ENCODE peak calls at places on chromosomes 13 and 19, in five cellular contexts. N is stomach; Z is CD8-positive, alpha-beta memory T cell; R is left ventricle myocardium inferior; E is left lung. F is an unnamed sample.

GRCh38 chr19:33159893-33160292 is 28.0 kb downstream of the WDR88 start:
- DNase-seq in N (no peak), Z (no peak), R (no peak), E (no peak), F (peak; percentile 30)

GRCh38 chr13:21075303-21076264 is 14.2 kb upstream of the LATS2 start:
- DNase-seq in N (peak; percentile 34), Z (no peak), R (peak; percentile 53), E (peak; percentile 91), F (peak; percentile 85)

GRCh38 chr13:47893527-47893926 is 107.5 kb downstream of the SUCLA2 start:
- DNase-seq in N (no peak), Z (no peak), R (no peak), E (no peak), F (no peak)

GRCh38 chr19:31427857-31428256 is 78.6 kb upstream of the TSHZ3 start:
- DNase-seq in N (no peak), Z (no peak), R (no peak), E (no peak), F (no peak)

GRCh38 chr13:51635137-51635878 is 51.0 kb downstream of the WDFY2 start:
- DNase-seq in N (no peak), Z (no peak), R (no peak), E (no peak), F (no peak)

GRCh38 chr13:112730157-112730671 is 40.4 kb downstream of the ATP11A start:
- DNase-seq in N (peak; percentile 15), Z (no peak), R (peak; percentile 67), E (no peak), F (no peak)

GRCh38 chr19:44142014-44142523 is 715 bp downstream of the ZNF234 start:
- DNase-seq in N (no peak), Z (no peak), R (no peak), E (no peak), F (peak; percentile 45)

GRCh38 chr13:30963794-30964193 is 31.3 kb downstream of the TEX26 start:
- DNase-seq in N (peak; percentile 46), Z (no peak), R (no peak), E (no peak), F (peak; percentile 55)

GRCh38 chr13:97243915-97244820 is 22.0 kb downstream of the MBNL2 start:
- DNase-seq in N (no peak), Z (no peak), R (no peak), E (no peak), F (no peak)

GRCh38 chr19:52735734-52736133 is 890 bp upstream of the ZNF611 start:
- DNase-seq in N (peak; percentile 38), Z (no peak), R (peak; percentile 81), E (peak; percentile 88), F (peak; percentile 75)

GRCh38 chr13:23074054-23074805 is 106.5 kb upstream of the SGCG start:
- DNase-seq in N (no peak), Z (no peak), R (no peak), E (no peak), F (no peak)

GRCh38 chr13:23428183-23428528 is 5.3 kb downstream of the SACS start:
- DNase-seq in N (no peak), Z (no peak), R (no peak), E (no peak), F (no peak)

GRCh38 chr13:60282708-60283107 is 114.3 kb upstream of the TDRD3 start:
- DNase-seq in N (no peak), Z (no peak), R (no peak), E (no peak), F (no peak)

GRCh38 chr13:35763060-35763804 is 286.7 kb upstream of the MAB21L1 start:
- DNase-seq in N (no peak), Z (no peak), R (no peak), E (no peak), F (no peak)

GRCh38 chr13:85700909-85701308 is 98.3 kb downstream of the SLITRK6 start:
- DNase-seq in N (no peak), Z (no peak), R (no peak), E (no peak), F (no peak)

GRCh38 chr13:83215627-83216026 is 666.6 kb downstream of the SLITRK1 start:
- DNase-seq in N (no peak), Z (no peak), R (no peak), E (no peak), F (no peak)

GRCh38 chr19:12159773-12160414 is 3.0 kb upstream of the ZNF136 start:
- DNase-seq in N (no peak), Z (no peak), R (no peak), E (no peak), F (no peak)

GRCh38 chr13:46075811-46076210 is 23.3 kb upstream of the ZC3H13 start:
- DNase-seq in N (no peak), Z (no peak), R (no peak), E (no peak), F (no peak)

GRCh38 chr13:77515785-77516184 is 19.7 kb upstream of the SCEL start:
- DNase-seq in N (no peak), Z (no peak), R (no peak), E (no peak), F (no peak)

GRCh38 chr19:48292798-48293197 is 22.9 kb downstream of the ZNF114 start:
- DNase-seq in N (no peak), Z (no peak), R (no peak), E (no peak), F (no peak)

GRCh38 chr19:53868892-53869804 is 1.5 kb downstream of the MYADM start:
- DNase-seq in N (peak; percentile 90), Z (peak; percentile 91), R (peak; percentile 92), E (peak; percentile 97), F (peak; percentile 97)

GRCh38 chr13:60671386-60671785 is 274.4 kb downstream of the TDRD3 start:
- DNase-seq in N (no peak), Z (no peak), R (no peak), E (no peak), F (no peak)

GRCh38 chr19:3668331-3669133 is 31.7 kb downstream of the PIP5K1C start:
- DNase-seq in N (no peak), Z (no peak), R (no peak), E (no peak), F (no peak)

GRCh38 chr19:45323671-45324081 is 1.0 kb upstream of the CKM start:
- DNase-seq in N (peak; percentile 28), Z (no peak), R (peak; percentile 79), E (no peak), F (no peak)

GRCh38 chr19:16188521-16188920 is 3.3 kb downstream of the FAM32A start:
- DNase-seq in N (no peak), Z (no peak), R (no peak), E (no peak), F (peak; percentile 53)

GRCh38 chr19:16185123-16185924 is at the start of gene FAM32A:
- DNase-seq in N (peak; percentile 100), Z (peak; percentile 99), R (peak; percentile 99), E (peak; percentile 96), F (peak; percentile 99)

GRCh38 chr19:16185925-16186234 is 670 bp downstream of the FAM32A start:
- DNase-seq in N (no peak), Z (no peak), R (no peak), E (no peak), F (no peak)

GRCh38 chr19:16180611-16181010 is 4.6 kb upstream of the FAM32A start:
- DNase-seq in N (no peak), Z (no peak), R (no peak), E (no peak), F (no peak)

GRCh38 chr19:16184665-16185122 is 516 bp upstream of the FAM32A start:
- DNase-seq in N (no peak), Z (no peak), R (no peak), E (no peak), F (no peak)
- H3K27ac ChIP-seq in N (peak overlapping the region; percentile 91), Z (no peak overlapping the region), R (peak overlapping the region; percentile 83), E (peak overlapping the region; percentile 53), F (no peak overlapping the region)

DNA sequence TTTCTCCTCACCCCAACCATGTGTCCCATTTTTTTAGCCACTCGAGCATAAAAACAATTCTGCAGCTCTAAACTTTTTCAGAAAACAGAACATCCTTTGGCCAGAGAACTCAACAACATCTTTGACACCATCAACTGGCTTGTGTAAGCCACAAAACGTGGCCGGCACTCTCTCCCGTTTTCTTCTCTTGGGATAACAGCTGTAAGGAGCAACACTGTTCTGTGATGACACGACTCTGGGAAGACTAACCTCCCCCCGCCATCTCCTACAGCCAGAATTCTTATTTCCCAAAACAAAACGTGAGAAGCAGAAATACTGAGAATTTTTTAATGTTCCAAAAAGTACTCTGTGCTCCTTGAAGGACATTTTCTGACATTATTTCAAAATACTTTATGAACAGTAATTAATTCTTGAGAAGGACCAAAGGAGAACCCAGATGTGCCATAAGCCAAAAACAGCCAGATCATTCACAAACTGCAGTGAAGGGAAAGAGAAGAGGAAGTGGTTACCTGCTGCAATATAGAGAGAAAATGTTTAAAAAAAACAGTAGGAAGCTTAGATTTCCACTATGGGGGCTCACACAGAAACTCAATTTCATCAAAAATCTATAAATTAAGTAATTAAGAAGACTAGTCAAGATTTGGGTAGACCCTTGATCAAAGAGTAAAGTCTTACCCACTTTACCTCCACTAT is 25.8 kb downstream of the COL4A1 start:
- DNase-seq in N (no peak), Z (no peak), R (peak; percentile 62), E (no peak), F (no peak)
- H3K4me1 ChIP-seq in N (peaks cover 84% of the 10 kb centered on the region), Z (no peaks in the 10 kb centered on the region), R (peaks cover 98% of the 10 kb centered on the region), E (peaks cover 10% of the 10 kb centered on the region), F (peaks cover 4% of the 10 kb centered on the region)

GRCh38 chr19:35083678-35084077 is 31.9 kb upstream of the FXYD3 start:
- DNase-seq in N (no peak), Z (no peak), R (no peak), E (no peak), F (no peak)
- H3K27ac ChIP-seq in N (no peak overlapping the region), Z (no peak overlapping the region), R (no peak overlapping the region), E (no peak overlapping the region), F (no peak overlapping the region)

GRCh38 chr13:40568246-40568645 is 98.2 kb downstream of the FOXO1 start:
- DNase-seq in N (no peak), Z (no peak), R (no peak), E (no peak), F (no peak)

GRCh38 chr13:40571338-40571737 is 95.1 kb downstream of the FOXO1 start:
- DNase-seq in N (no peak), Z (no peak), R (no peak), E (no peak), F (no peak)

GRCh38 chr13:40568672-40569350 is 97.6 kb downstream of the FOXO1 start:
- DNase-seq in N (no peak), Z (no peak), R (no peak), E (no peak), F (no peak)

GRCh38 chr13:40572961-40573360 is 93.5 kb downstream of the FOXO1 start:
- DNase-seq in N (no peak), Z (no peak), R (no peak), E (no peak), F (no peak)

GRCh38 chr13:40570930-40571329 is 95.5 kb downstream of the FOXO1 start:
- DNase-seq in N (no peak), Z (no peak), R (no peak), E (no peak), F (no peak)
- H3K4me1 ChIP-seq in N (peaks cover 57% of the 10 kb centered on the region), Z (peaks cover 90% of the 10 kb centered on the region), R (peaks cover 91% of the 10 kb centered on the region), E (peaks cover 12% of the 10 kb centered on the region), F (no peaks in the 10 kb centered on the region)

F was measured in aorta.